ENCODE peak calls at places on chromosome 15, in seven cellular contexts. Y is mesenchymal stem cell; N is WTC11; A is neural crest cell; K is activated CD4-positive, alpha-beta T cell treated with anti-CD3 and anti-CD28 coated beads for 1 hour; B is T-helper 2 cell; G is cardiac muscle cell. J is an unnamed sample.

GRCh38 chr15:41585140-41586047 is 26.4 kb downstream of the TYRO3 start:
- DNase-seq in Y (peak; percentile 74), N (peak; percentile 35), A (peak; percentile 47), K (peak; percentile 19), B (no peak), G (peak; percentile 66), J (peak; percentile 17)

GRCh38 chr15:70200511-70200991 is 102.8 kb upstream of the TLE3 start:
- DNase-seq in Y (peak; percentile 57), N (no peak), A (no peak), K (no peak), B (no peak), G (peak; percentile 49), J (no peak)

GRCh38 chr15:82847703-82848102 is 38.3 kb downstream of the WHAMM start:
- DNase-seq in Y (peak; percentile 14), N (no peak), A (no peak), K (no peak), B (no peak), G (no peak), J (no peak)

GRCh38 chr15:34341922-34342736 is 807 bp downstream of the NOP10 start:
- DNase-seq in Y (no peak), N (no peak), A (no peak), K (no peak), B (no peak), G (no peak), J (no peak)

GRCh38 chr15:52379395-52380111 is 83.9 kb upstream of the MYO5C start:
- DNase-seq in Y (no peak), N (no peak), A (no peak), K (no peak), B (no peak), G (no peak), J (no peak)

GRCh38 chr15:85852969-85853368 is 58.2 kb upstream of the KLHL25 start:
- DNase-seq in Y (no peak), N (no peak), A (no peak), K (no peak), B (no peak), G (no peak), J (no peak)

GRCh38 chr15:40456738-40457137 is 14.0 kb upstream of the CHST14 start:
- DNase-seq in Y (no peak), N (no peak), A (no peak), K (no peak), B (no peak), G (no peak), J (no peak)

GRCh38 chr15:22866066-22866465 is 27.6 kb downstream of the NIPA2 start:
- DNase-seq in Y (peak; percentile 45), N (no peak), A (no peak), K (no peak), B (no peak), G (peak; percentile 65), J (no peak)

GRCh38 chr15:64630403-64631107 is 144.8 kb downstream of the RBPMS2 start:
- DNase-seq in Y (peak; percentile 32), N (no peak), A (no peak), K (no peak), B (no peak), G (peak; percentile 64), J (no peak)

GRCh38 chr15:92272106-92272505 is 121.6 kb upstream of the ST8SIA2 start:
- DNase-seq in Y (no peak), N (no peak), A (no peak), K (no peak), B (no peak), G (no peak), J (no peak)

GRCh38 chr15:71199384-71200351 is 84.4 kb downstream of the THSD4 start:
- DNase-seq in Y (peak; percentile 2), N (no peak), A (no peak), K (no peak), B (no peak), G (no peak), J (no peak)

GRCh38 chr15:101310163-101310480 is 15.1 kb upstream of the SNRPA1 start:
- DNase-seq in Y (no peak), N (no peak), A (no peak), K (no peak), B (no peak), G (no peak), J (no peak)